ENCODE peak calls at places on chromosomes 12 and 14, in seven cellular contexts. One of them, this sample, is unnamed.

GRCh38 chr12:100168562-100168961 is 25.9 kb upstream of the BLTP3B start:
- DNase-seq in right atrium auricular region: peak
- DNase-seq in BJ: no peak
- DNase-seq in kidney epithelial cell: no peak
- DNase-seq in heart right ventricle: no peak
- DNase-seq in breast epithelium: no peak
- DNase-seq in H7: no peak
- DNase-seq in this sample: no peak

GRCh38 chr12:904010-904414 is 45.5 kb downstream of the RAD52 start:
- DNase-seq in right atrium auricular region: no peak
- DNase-seq in BJ: no peak
- DNase-seq in kidney epithelial cell: no peak
- DNase-seq in heart right ventricle: no peak
- DNase-seq in breast epithelium: no peak
- DNase-seq in H7: no peak
- DNase-seq in this sample: no peak

GRCh38 chr12:55684761-55685370 is 22.8 kb downstream of the ITGA7 start:
- DNase-seq in right atrium auricular region: no peak
- DNase-seq in BJ: no peak
- DNase-seq in kidney epithelial cell: no peak
- DNase-seq in heart right ventricle: no peak
- DNase-seq in breast epithelium: no peak
- DNase-seq in H7: no peak
- DNase-seq in this sample: no peak

GRCh38 chr12:5480218-5480952 is 48.5 kb downstream of the NTF3 start:
- DNase-seq in right atrium auricular region: no peak
- DNase-seq in BJ: no peak
- DNase-seq in kidney epithelial cell: no peak
- DNase-seq in heart right ventricle: no peak
- DNase-seq in breast epithelium: no peak
- DNase-seq in H7: peak
- DNase-seq in this sample: no peak

GRCh38 chr12:78189656-78190055 is 359.0 kb downstream of the NAV3 start:
- DNase-seq in right atrium auricular region: no peak
- DNase-seq in BJ: no peak
- DNase-seq in kidney epithelial cell: no peak
- DNase-seq in heart right ventricle: no peak
- DNase-seq in breast epithelium: no peak
- DNase-seq in H7: no peak
- DNase-seq in this sample: no peak

GRCh38 chr14:44625098-44625497 is 118.0 kb upstream of the FSCB start:
- DNase-seq in right atrium auricular region: no peak
- DNase-seq in BJ: no peak
- DNase-seq in kidney epithelial cell: no peak
- DNase-seq in heart right ventricle: no peak
- DNase-seq in breast epithelium: no peak
- DNase-seq in H7: no peak
- DNase-seq in this sample: no peak

GRCh38 chr14:77120771-77121743 is 20.5 kb downstream of the ZDHHC22 start:
- DNase-seq in right atrium auricular region: no peak
- DNase-seq in BJ: no peak
- DNase-seq in kidney epithelial cell: no peak
- DNase-seq in heart right ventricle: no peak
- DNase-seq in breast epithelium: no peak
- DNase-seq in H7: no peak
- DNase-seq in this sample: no peak

GRCh38 chr12:131038961-131039360 is 85.3 kb downstream of the ADGRD1 start:
- DNase-seq in right atrium auricular region: no peak
- DNase-seq in BJ: no peak
- DNase-seq in kidney epithelial cell: no peak
- DNase-seq in heart right ventricle: no peak
- DNase-seq in breast epithelium: no peak
- DNase-seq in H7: peak
- DNase-seq in this sample: no peak

GRCh38 chr12:27785882-27786570 is 6.0 kb upstream of the MANSC4 start:
- DNase-seq in right atrium auricular region: no peak
- DNase-seq in BJ: no peak
- DNase-seq in kidney epithelial cell: no peak
- DNase-seq in heart right ventricle: no peak
- DNase-seq in breast epithelium: no peak
- DNase-seq in H7: no peak
- DNase-seq in this sample: no peak

GRCh38 chr12:41514907-41515306 is 326.8 kb downstream of the PDZRN4 start:
- DNase-seq in right atrium auricular region: no peak
- DNase-seq in BJ: no peak
- DNase-seq in kidney epithelial cell: no peak
- DNase-seq in heart right ventricle: no peak
- DNase-seq in breast epithelium: no peak
- DNase-seq in H7: peak
- DNase-seq in this sample: no peak

GRCh38 chr12:63068857-63069442 is 82.1 kb downstream of the AVPR1A start:
- DNase-seq in right atrium auricular region: no peak
- DNase-seq in BJ: no peak
- DNase-seq in kidney epithelial cell: no peak
- DNase-seq in heart right ventricle: peak
- DNase-seq in breast epithelium: no peak
- DNase-seq in H7: peak
- DNase-seq in this sample: peak

GRCh38 chr14:78153069-78153351 is 17.2 kb upstream of the NRXN3 start:
- DNase-seq in right atrium auricular region: no peak
- DNase-seq in BJ: no peak
- DNase-seq in kidney epithelial cell: no peak
- DNase-seq in heart right ventricle: no peak
- DNase-seq in breast epithelium: no peak
- DNase-seq in H7: no peak
- DNase-seq in this sample: peak

GRCh38 chr14:94047581-94047980 is 21.4 kb downstream of the OTUB2 start:
- DNase-seq in right atrium auricular region: no peak
- DNase-seq in BJ: no peak
- DNase-seq in kidney epithelial cell: no peak
- DNase-seq in heart right ventricle: no peak
- DNase-seq in breast epithelium: no peak
- DNase-seq in H7: no peak
- DNase-seq in this sample: no peak

GRCh38 chr12:43988838-43989560 is 153.1 kb downstream of the TMEM117 start:
- DNase-seq in right atrium auricular region: no peak
- DNase-seq in BJ: no peak
- DNase-seq in kidney epithelial cell: no peak
- DNase-seq in heart right ventricle: no peak
- DNase-seq in breast epithelium: no peak
- DNase-seq in H7: no peak
- DNase-seq in this sample: no peak

GRCh38 chr14:92690171-92691011 is 58.0 kb downstream of the LGMN start:
- DNase-seq in right atrium auricular region: no peak
- DNase-seq in BJ: no peak
- DNase-seq in kidney epithelial cell: no peak
- DNase-seq in heart right ventricle: peak
- DNase-seq in breast epithelium: no peak
- DNase-seq in H7: no peak
- DNase-seq in this sample: no peak

DNA sequence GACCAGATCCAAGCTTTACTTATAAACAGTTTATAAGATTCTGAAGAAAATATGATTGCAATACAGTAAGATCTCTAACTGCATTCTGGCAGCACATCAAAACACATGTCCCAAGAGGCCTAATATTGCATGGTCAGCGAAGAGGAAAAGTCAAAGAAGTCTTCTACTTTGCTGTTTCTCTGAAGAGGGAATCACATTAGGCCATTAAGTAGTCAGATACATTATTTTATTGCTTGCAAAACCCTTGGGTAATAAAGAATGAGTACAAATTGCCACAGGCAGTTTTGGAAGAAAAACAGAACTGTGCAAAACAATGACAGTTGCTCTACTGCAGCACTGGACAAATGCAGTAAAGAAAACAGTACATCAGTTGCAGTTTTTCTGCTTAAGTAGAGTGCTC is 211.9 kb downstream of the MED13L start:
- DNase-seq in right atrium auricular region: no peak
- DNase-seq in BJ: peak
- DNase-seq in kidney epithelial cell: no peak
- DNase-seq in heart right ventricle: no peak
- DNase-seq in breast epithelium: no peak
- DNase-seq in H7: no peak
- DNase-seq in this sample: no peak
- H3K4me3 ChIP-seq in right atrium auricular region: no peak
- H3K4me3 ChIP-seq in BJ: no peak
- H3K4me3 ChIP-seq in kidney epithelial cell: no peak
- H3K4me3 ChIP-seq in heart right ventricle: no peak
- H3K4me3 ChIP-seq in breast epithelium: no peak
- H3K4me3 ChIP-seq in H7: no peak
- H3K4me3 ChIP-seq in this sample: no peak

GRCh38 chr12:91866566-91866965 is 279.1 kb downstream of the BTG1 start:
- DNase-seq in right atrium auricular region: no peak
- DNase-seq in BJ: no peak
- DNase-seq in kidney epithelial cell: no peak
- DNase-seq in heart right ventricle: no peak
- DNase-seq in breast epithelium: no peak
- DNase-seq in H7: no peak
- DNase-seq in this sample: no peak
- H3K4me3 ChIP-seq in right atrium auricular region: no peak
- H3K4me3 ChIP-seq in BJ: no peak
- H3K4me3 ChIP-seq in kidney epithelial cell: no peak
- H3K4me3 ChIP-seq in heart right ventricle: no peak
- H3K4me3 ChIP-seq in breast epithelium: no peak
- H3K4me3 ChIP-seq in H7: no peak
- H3K4me3 ChIP-seq in this sample: no peak

GRCh38 chr14:55074662-55075061 is 23.2 kb downstream of the MAPK1IP1L start:
- DNase-seq in right atrium auricular region: no peak
- DNase-seq in BJ: no peak
- DNase-seq in kidney epithelial cell: no peak
- DNase-seq in heart right ventricle: no peak
- DNase-seq in breast epithelium: peak
- DNase-seq in H7: no peak
- DNase-seq in this sample: no peak
- H3K4me3 ChIP-seq in right atrium auricular region: no peak
- H3K4me3 ChIP-seq in BJ: no peak
- H3K4me3 ChIP-seq in kidney epithelial cell: no peak
- H3K4me3 ChIP-seq in heart right ventricle: no peak
- H3K4me3 ChIP-seq in breast epithelium: no peak
- H3K4me3 ChIP-seq in H7: no peak
- H3K4me3 ChIP-seq in this sample: no peak

GRCh38 chr12:6752181-6752930 is 585 bp downstream of the MLF2 start:
- DNase-seq in right atrium auricular region: peak
- DNase-seq in BJ: no peak
- DNase-seq in kidney epithelial cell: no peak
- DNase-seq in heart right ventricle: peak
- DNase-seq in breast epithelium: peak
- DNase-seq in H7: peak
- DNase-seq in this sample: no peak

GRCh38 chr12:6752931-6753771 is at the start of gene MLF2:
- DNase-seq in right atrium auricular region: peak
- DNase-seq in BJ: peak
- DNase-seq in kidney epithelial cell: peak
- DNase-seq in heart right ventricle: peak
- DNase-seq in breast epithelium: peak
- DNase-seq in H7: peak
- DNase-seq in this sample: peak

GRCh38 chr12:6753772-6754356 is 923 bp upstream of the MLF2 start:
- DNase-seq in right atrium auricular region: no peak
- DNase-seq in BJ: no peak
- DNase-seq in kidney epithelial cell: no peak
- DNase-seq in heart right ventricle: peak
- DNase-seq in breast epithelium: no peak
- DNase-seq in H7: no peak
- DNase-seq in this sample: no peak

GRCh38 chr12:6750506-6750905 is 2.4 kb downstream of the MLF2 start:
- DNase-seq in right atrium auricular region: no peak
- DNase-seq in BJ: no peak
- DNase-seq in kidney epithelial cell: no peak
- DNase-seq in heart right ventricle: no peak
- DNase-seq in breast epithelium: no peak
- DNase-seq in H7: no peak
- DNase-seq in this sample: no peak

GRCh38 chr12:6751767-6752166 is 1.2 kb downstream of the MLF2 start:
- DNase-seq in right atrium auricular region: no peak
- DNase-seq in BJ: no peak
- DNase-seq in kidney epithelial cell: no peak
- DNase-seq in heart right ventricle: no peak
- DNase-seq in breast epithelium: no peak
- DNase-seq in H7: no peak
- DNase-seq in this sample: no peak
- H3K4me3 ChIP-seq in right atrium auricular region: no peak
- H3K4me3 ChIP-seq in BJ: peak
- H3K4me3 ChIP-seq in kidney epithelial cell: peak
- H3K4me3 ChIP-seq in heart right ventricle: no peak
- H3K4me3 ChIP-seq in breast epithelium: peak
- H3K4me3 ChIP-seq in H7: no peak
- H3K4me3 ChIP-seq in this sample: peak

This sample was measured in retinal pigment epithelial cell.